ENCODE peak calls at places on chromosomes 4 and X, in seven cellular contexts. One of them, this sample, is unnamed.

GRCh38 chrX:10050481-10050880 is 83.3 kb downstream of the CLDN34 start:
- DNase-seq in right cardiac atrium: peak; percentile 53
- DNase-seq in GM23248: no peak
- DNase-seq in K562: no peak
- DNase-seq in neural progenitor cell: no peak
- DNase-seq in CD8-positive, alpha-beta memory T cell: no peak
- DNase-seq in caudate nucleus: no peak
- DNase-seq in this sample: no peak

GRCh38 chr4:162952232-162952631 is 214.5 kb downstream of the NAF1 start:
- DNase-seq in CD8-positive, alpha-beta memory T cell: no peak
- DNase-seq in K562: no peak
- DNase-seq in right cardiac atrium: no peak
- DNase-seq in caudate nucleus: no peak
- DNase-seq in neural progenitor cell: no peak
- DNase-seq in GM23248: no peak
- DNase-seq in this sample: no peak

GRCh38 chr4:174794706-174795105 is 34.3 kb downstream of the GLRA3 start:
- DNase-seq in right cardiac atrium: no peak
- DNase-seq in neural progenitor cell: no peak
- DNase-seq in CD8-positive, alpha-beta memory T cell: no peak
- DNase-seq in caudate nucleus: no peak
- DNase-seq in GM23248: no peak
- DNase-seq in K562: no peak
- DNase-seq in this sample: no peak

GRCh38 chr4:48262926-48263325 is 6.7 kb downstream of the TEC start:
- DNase-seq in CD8-positive, alpha-beta memory T cell: no peak
- DNase-seq in caudate nucleus: no peak
- DNase-seq in neural progenitor cell: no peak
- DNase-seq in right cardiac atrium: no peak
- DNase-seq in GM23248: no peak
- DNase-seq in K562: no peak
- DNase-seq in this sample: no peak

GRCh38 chr4:11743236-11743635 is 314.5 kb upstream of the HS3ST1 start:
- DNase-seq in neural progenitor cell: no peak
- DNase-seq in CD8-positive, alpha-beta memory T cell: no peak
- DNase-seq in K562: no peak
- DNase-seq in right cardiac atrium: no peak
- DNase-seq in caudate nucleus: no peak
- DNase-seq in GM23248: no peak
- DNase-seq in this sample: no peak

GRCh38 chr4:89598602-89599001 is 238.4 kb downstream of the SNCA start:
- DNase-seq in caudate nucleus: no peak
- DNase-seq in right cardiac atrium: no peak
- DNase-seq in GM23248: peak; percentile 4
- DNase-seq in CD8-positive, alpha-beta memory T cell: no peak
- DNase-seq in neural progenitor cell: peak; percentile 7
- DNase-seq in K562: no peak
- DNase-seq in this sample: peak; percentile 56

GRCh38 chrX:69603566-69604194 is 12.2 kb upstream of the EDA start:
- DNase-seq in K562: no peak
- DNase-seq in CD8-positive, alpha-beta memory T cell: no peak
- DNase-seq in right cardiac atrium: no peak
- DNase-seq in caudate nucleus: no peak
- DNase-seq in neural progenitor cell: peak; percentile 51
- DNase-seq in GM23248: no peak
- DNase-seq in this sample: no peak

GRCh38 chrX:73850124-73851013 is 287.4 kb downstream of the CHIC1 start:
- DNase-seq in caudate nucleus: no peak
- DNase-seq in right cardiac atrium: no peak
- DNase-seq in K562: peak; percentile 13
- DNase-seq in GM23248: peak; percentile 23
- DNase-seq in neural progenitor cell: peak; percentile 45
- DNase-seq in CD8-positive, alpha-beta memory T cell: no peak
- DNase-seq in this sample: peak; percentile 74

GRCh38 chr4:136769717-136770116 is 762.6 kb downstream of the PCDH18 start:
- DNase-seq in K562: no peak
- DNase-seq in GM23248: no peak
- DNase-seq in neural progenitor cell: no peak
- DNase-seq in right cardiac atrium: no peak
- DNase-seq in CD8-positive, alpha-beta memory T cell: no peak
- DNase-seq in caudate nucleus: no peak
- DNase-seq in this sample: no peak

GRCh38 chr4:85005865-85006377 is 39.4 kb upstream of the WDFY3 start:
- DNase-seq in neural progenitor cell: no peak
- DNase-seq in K562: no peak
- DNase-seq in right cardiac atrium: no peak
- DNase-seq in caudate nucleus: no peak
- DNase-seq in GM23248: peak; percentile 93
- DNase-seq in CD8-positive, alpha-beta memory T cell: no peak
- DNase-seq in this sample: no peak

GRCh38 chr4:112855058-112855457 is 194.4 kb upstream of the ANK2 start:
- DNase-seq in CD8-positive, alpha-beta memory T cell: no peak
- DNase-seq in neural progenitor cell: no peak
- DNase-seq in GM23248: peak; percentile 4
- DNase-seq in right cardiac atrium: no peak
- DNase-seq in caudate nucleus: no peak
- DNase-seq in K562: no peak
- DNase-seq in this sample: no peak

GRCh38 chr4:112854420-112854819 is 195.0 kb upstream of the ANK2 start:
- DNase-seq in K562: no peak
- DNase-seq in neural progenitor cell: no peak
- DNase-seq in caudate nucleus: no peak
- DNase-seq in CD8-positive, alpha-beta memory T cell: no peak
- DNase-seq in right cardiac atrium: no peak
- DNase-seq in GM23248: no peak
- DNase-seq in this sample: no peak

GRCh38 chr4:112859456-112860184 is 189.8 kb upstream of the ANK2 start:
- DNase-seq in neural progenitor cell: no peak
- DNase-seq in caudate nucleus: no peak
- DNase-seq in GM23248: no peak
- DNase-seq in right cardiac atrium: no peak
- DNase-seq in CD8-positive, alpha-beta memory T cell: no peak
- DNase-seq in K562: no peak
- DNase-seq in this sample: no peak

GRCh38 chr4:112858751-112859150 is 190.7 kb upstream of the ANK2 start:
- DNase-seq in K562: no peak
- DNase-seq in neural progenitor cell: no peak
- DNase-seq in right cardiac atrium: no peak
- DNase-seq in CD8-positive, alpha-beta memory T cell: no peak
- DNase-seq in GM23248: no peak
- DNase-seq in caudate nucleus: no peak
- DNase-seq in this sample: no peak

DNA sequence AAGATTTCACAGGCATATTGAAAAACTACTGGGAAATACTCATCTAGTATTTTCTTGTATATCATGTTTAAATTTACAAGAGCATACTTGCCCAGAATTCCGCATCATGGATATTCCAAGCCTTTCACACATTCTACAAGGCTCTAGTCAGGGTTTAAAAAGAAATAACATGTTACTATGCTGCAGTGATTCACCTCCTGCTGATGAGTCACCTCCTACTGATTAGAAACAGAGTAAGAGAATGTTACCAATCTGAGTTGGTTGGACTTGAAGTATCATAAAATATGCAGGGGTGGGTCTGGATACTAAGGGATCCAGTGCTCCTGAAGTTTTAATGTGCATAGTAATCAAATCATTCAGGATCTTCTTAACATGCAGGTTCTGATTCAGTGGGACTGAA is 192.0 kb upstream of the ANK2 start:
- DNase-seq in K562: no peak
- DNase-seq in GM23248: peak; percentile 94
- DNase-seq in neural progenitor cell: no peak
- DNase-seq in caudate nucleus: no peak
- DNase-seq in right cardiac atrium: no peak
- DNase-seq in CD8-positive, alpha-beta memory T cell: no peak
- DNase-seq in this sample: no peak
- H3K27ac ChIP-seq in K562: no peak overlapping the region
- H3K27ac ChIP-seq in GM23248: peak overlapping the region; percentile 53
- H3K27ac ChIP-seq in neural progenitor cell: peak overlapping the region; percentile 99
- H3K27ac ChIP-seq in caudate nucleus: peak overlapping the region; percentile 45
- H3K27ac ChIP-seq in right cardiac atrium: no peak overlapping the region
- H3K27ac ChIP-seq in CD8-positive, alpha-beta memory T cell: no peak overlapping the region
- H3K27ac ChIP-seq in this sample: no peak overlapping the region

DNA sequence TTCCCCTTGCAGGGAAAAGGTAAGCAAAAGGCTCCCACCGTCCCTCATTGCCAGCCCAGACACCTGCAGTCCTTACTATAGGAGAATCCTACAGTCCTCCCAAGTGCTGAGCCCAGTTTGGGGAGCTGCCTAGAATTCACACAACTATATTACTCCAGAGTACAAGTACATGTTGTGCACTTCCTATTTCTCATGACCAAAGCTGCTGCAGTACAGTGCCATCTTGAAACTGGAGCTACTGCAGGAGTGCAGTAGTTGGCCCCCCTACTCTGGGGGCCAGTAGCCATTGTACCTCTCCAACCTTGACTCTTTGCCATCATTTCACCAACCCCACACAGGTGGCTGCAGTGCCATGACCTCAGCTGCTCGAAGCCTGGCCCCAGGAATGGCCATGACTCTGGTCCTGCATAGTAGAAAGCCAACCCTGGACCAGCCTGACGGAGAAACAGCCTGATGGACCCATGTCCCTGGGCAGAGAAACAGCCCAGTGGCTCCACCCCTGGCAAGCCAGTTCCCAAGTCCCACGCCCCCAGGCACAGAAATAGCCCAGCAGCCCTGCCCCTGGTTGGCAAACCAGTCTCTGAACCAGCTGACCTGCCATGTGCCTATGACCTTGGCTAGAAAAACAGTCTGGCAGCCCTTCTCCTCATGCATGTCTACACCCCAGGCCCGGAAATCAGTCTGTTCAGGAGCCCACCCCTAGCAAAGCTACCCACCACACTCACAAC is 51.9 kb downstream of the PHKA1 start:
- DNase-seq in CD8-positive, alpha-beta memory T cell: no peak
- DNase-seq in right cardiac atrium: no peak
- DNase-seq in neural progenitor cell: no peak
- DNase-seq in K562: no peak
- DNase-seq in GM23248: no peak
- DNase-seq in caudate nucleus: no peak
- DNase-seq in this sample: no peak
- H3K27ac ChIP-seq in CD8-positive, alpha-beta memory T cell: no peak overlapping the region
- H3K27ac ChIP-seq in right cardiac atrium: no peak overlapping the region
- H3K27ac ChIP-seq in neural progenitor cell: no peak overlapping the region
- H3K27ac ChIP-seq in K562: no peak overlapping the region
- H3K27ac ChIP-seq in GM23248: no peak overlapping the region
- H3K27ac ChIP-seq in caudate nucleus: no peak overlapping the region
- H3K27ac ChIP-seq in this sample: no peak overlapping the region

GRCh38 chrX:154366666-154367055 is 7.8 kb downstream of the FLNA start:
- DNase-seq in neural progenitor cell: no peak
- DNase-seq in GM23248: peak; percentile 34
- DNase-seq in caudate nucleus: peak; percentile 7
- DNase-seq in right cardiac atrium: no peak
- DNase-seq in K562: no peak
- DNase-seq in CD8-positive, alpha-beta memory T cell: no peak
- DNase-seq in this sample: no peak
- H3K27ac ChIP-seq in neural progenitor cell: no peak overlapping the region
- H3K27ac ChIP-seq in GM23248: peak overlapping the region; percentile 98
- H3K27ac ChIP-seq in caudate nucleus: peak overlapping the region; percentile 82
- H3K27ac ChIP-seq in right cardiac atrium: peak overlapping the region; percentile 99
- H3K27ac ChIP-seq in K562: no peak overlapping the region
- H3K27ac ChIP-seq in CD8-positive, alpha-beta memory T cell: peak overlapping the region; percentile 38
- H3K27ac ChIP-seq in this sample: no peak overlapping the region

DNA sequence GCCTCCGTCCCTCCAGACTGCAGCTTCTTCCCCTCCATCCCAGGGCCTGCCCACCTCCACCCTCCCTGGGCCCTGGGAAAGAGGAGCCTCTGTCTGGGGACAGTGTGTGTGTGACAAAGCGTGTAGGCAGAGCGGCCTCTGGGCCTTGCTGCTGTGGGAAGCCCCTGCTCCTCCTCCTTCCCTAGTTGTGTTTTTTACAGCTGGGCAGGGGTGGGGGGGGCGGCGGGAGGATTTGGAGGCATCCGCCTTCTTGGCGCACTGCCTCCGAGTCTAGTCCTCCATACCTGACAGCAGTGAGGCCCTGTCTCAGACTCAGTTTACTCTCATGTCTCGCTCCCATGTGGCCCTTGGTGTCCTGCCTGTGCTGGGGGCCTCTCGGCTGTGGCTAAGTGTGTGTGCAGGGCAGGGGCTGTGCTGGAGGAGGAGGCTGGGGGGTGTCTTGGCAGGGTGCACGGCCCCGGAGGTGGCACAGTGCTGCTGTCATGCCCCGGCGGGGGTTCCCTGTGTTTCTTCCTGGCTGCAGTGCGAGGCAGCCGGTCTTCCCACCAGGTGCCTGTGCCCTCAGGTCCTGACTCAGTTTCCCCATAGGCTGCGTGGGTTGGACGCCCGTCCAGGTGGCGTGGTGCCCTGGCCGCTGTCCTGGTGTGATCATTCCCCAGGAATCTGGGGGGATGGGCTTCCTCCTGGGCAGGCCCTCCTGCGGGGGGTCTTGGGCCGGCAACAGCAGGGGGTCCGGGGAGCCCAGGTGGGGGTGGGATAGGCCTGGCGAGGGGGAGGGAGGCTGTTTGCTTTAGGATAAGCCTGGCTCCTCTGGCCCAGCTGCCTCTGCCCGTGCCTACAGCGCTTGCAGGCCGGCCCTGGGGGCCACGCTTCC is 7.0 kb downstream of the FGFRL1 start:
- DNase-seq in CD8-positive, alpha-beta memory T cell: no peak
- DNase-seq in K562: peak; percentile 20
- DNase-seq in caudate nucleus: no peak
- DNase-seq in right cardiac atrium: no peak
- DNase-seq in neural progenitor cell: peak; percentile 43
- DNase-seq in GM23248: no peak
- DNase-seq in this sample: no peak
- H3K27ac ChIP-seq in CD8-positive, alpha-beta memory T cell: no peak overlapping the region
- H3K27ac ChIP-seq in K562: no peak overlapping the region
- H3K27ac ChIP-seq in caudate nucleus: no peak overlapping the region
- H3K27ac ChIP-seq in right cardiac atrium: no peak overlapping the region
- H3K27ac ChIP-seq in neural progenitor cell: no peak overlapping the region
- H3K27ac ChIP-seq in GM23248: no peak overlapping the region
- H3K27ac ChIP-seq in this sample: no peak overlapping the region

GRCh38 chr4:38943355-38943754 is 75.7 kb downstream of the FAM114A1 start:
- DNase-seq in GM23248: no peak
- DNase-seq in CD8-positive, alpha-beta memory T cell: no peak
- DNase-seq in neural progenitor cell: no peak
- DNase-seq in caudate nucleus: no peak
- DNase-seq in right cardiac atrium: peak; percentile 78
- DNase-seq in K562: no peak
- DNase-seq in this sample: no peak
- H3K27ac ChIP-seq in GM23248: no peak overlapping the region
- H3K27ac ChIP-seq in CD8-positive, alpha-beta memory T cell: no peak overlapping the region
- H3K27ac ChIP-seq in neural progenitor cell: no peak overlapping the region
- H3K27ac ChIP-seq in caudate nucleus: no peak overlapping the region
- H3K27ac ChIP-seq in right cardiac atrium: no peak overlapping the region
- H3K27ac ChIP-seq in K562: no peak overlapping the region
- H3K27ac ChIP-seq in this sample: no peak overlapping the region

DNA sequence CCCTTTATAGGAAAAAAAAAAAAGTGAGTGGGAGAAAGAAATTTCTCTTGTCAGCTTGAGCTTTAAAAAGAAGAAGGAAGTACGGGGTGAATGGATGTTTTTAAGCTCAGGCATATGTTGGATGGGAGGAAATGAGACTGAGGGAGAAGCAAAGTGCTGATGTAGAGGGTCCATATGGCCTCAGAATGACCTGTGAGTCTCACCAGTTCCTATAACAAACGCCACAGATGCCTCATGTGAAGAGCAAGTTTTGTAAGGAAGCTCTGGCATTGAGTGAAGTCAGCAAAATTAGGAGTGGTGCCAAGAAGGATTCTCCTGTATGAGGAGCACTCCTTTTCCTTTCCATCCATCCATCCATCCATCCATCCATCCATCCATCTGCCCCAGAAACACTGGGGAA is 214.6 kb downstream of the PTTG2 start:
- DNase-seq in neural progenitor cell: no peak
- DNase-seq in GM23248: no peak
- DNase-seq in CD8-positive, alpha-beta memory T cell: no peak
- DNase-seq in right cardiac atrium: no peak
- DNase-seq in K562: no peak
- DNase-seq in caudate nucleus: no peak
- DNase-seq in this sample: no peak
- H3K27ac ChIP-seq in neural progenitor cell: no peak overlapping the region
- H3K27ac ChIP-seq in GM23248: no peak overlapping the region
- H3K27ac ChIP-seq in CD8-positive, alpha-beta memory T cell: no peak overlapping the region
- H3K27ac ChIP-seq in right cardiac atrium: no peak overlapping the region
- H3K27ac ChIP-seq in K562: no peak overlapping the region
- H3K27ac ChIP-seq in caudate nucleus: peak overlapping the region; percentile 59
- H3K27ac ChIP-seq in this sample: no peak overlapping the region

GRCh38 chrX:154019061-154019621 is 561 bp downstream of the IRAK1 start:
- DNase-seq in CD8-positive, alpha-beta memory T cell: no peak
- DNase-seq in GM23248: peak; percentile 48
- DNase-seq in neural progenitor cell: peak; percentile 23
- DNase-seq in K562: peak; percentile 56
- DNase-seq in caudate nucleus: no peak
- DNase-seq in right cardiac atrium: peak; percentile 58
- DNase-seq in this sample: peak; percentile 68
- H3K27ac ChIP-seq in CD8-positive, alpha-beta memory T cell: peak overlapping the region; percentile 79
- H3K27ac ChIP-seq in GM23248: peak overlapping the region; percentile 84
- H3K27ac ChIP-seq in neural progenitor cell: no peak overlapping the region
- H3K27ac ChIP-seq in K562: peak overlapping the region; percentile 93
- H3K27ac ChIP-seq in caudate nucleus: peak overlapping the region; percentile 8
- H3K27ac ChIP-seq in right cardiac atrium: peak overlapping the region; percentile 43
- H3K27ac ChIP-seq in this sample: peak overlapping the region; percentile 69